ENCODE peak calls at places on chromosomes 2 and 18, in nine cellular contexts. M is occipital lobe; X is neural progenitor cell; P is substantia nigra; I is stimulated activated CD4-positive, alpha-beta T cell treated with anti-CD3 and anti-CD28 coated beads, Interleukin-12 subunit alpha, Interleukin-12 subunit beta, amount 100 ng/mL, for 48 hours; L is activated CD8-positive, alpha-beta memory T cell treated with anti-CD3 and anti-CD28 coated beads for 48 hours; O is GM12865; H is heart left ventricle; V is cardiac fibroblast. B is an unnamed sample.

GRCh38 chr2:119158563-119159347 is at the start of gene C1QL2:
- DNase-seq in H (no peak), M (no peak), P (no peak), X (peak), V (no peak), O (no peak), L (no peak), I (no peak), B (no peak)

GRCh38 chr2:226699321-226699720 is 100.3 kb downstream of the IRS1 start:
- DNase-seq in I (no peak), M (no peak), X (no peak), P (no peak), O (no peak), L (no peak), H (peak), V (peak), B (peak)

GRCh38 chr2:29011650-29012060 is 30.6 kb downstream of the TOGARAM2 start:
- DNase-seq in X (no peak), I (peak), M (no peak), P (no peak), L (no peak), O (peak), H (peak), V (no peak), B (peak)

GRCh38 chr2:151716721-151717120 is 17.6 kb downstream of the NEB start:
- DNase-seq in V (no peak), O (no peak), X (no peak), L (no peak), M (no peak), P (no peak), H (no peak), I (no peak), B (peak)

GRCh38 chr2:171436307-171436706 is 2.3 kb downstream of the DCAF17 start:
- DNase-seq in X (no peak), P (no peak), V (peak), O (no peak), M (no peak), L (no peak), H (no peak), I (no peak), B (peak)

GRCh38 chr2:171836151-171836910 is 57.7 kb downstream of the SLC25A12 start:
- DNase-seq in V (no peak), P (no peak), O (no peak), L (no peak), H (no peak), X (no peak), M (no peak), I (no peak), B (peak)

GRCh38 chr2:42906557-42907380 is 114.4 kb upstream of the HAAO start:
- DNase-seq in X (peak), H (peak), L (no peak), M (no peak), P (peak), O (peak), V (peak), I (no peak), B (peak)

GRCh38 chr2:168802825-168803726 is 639 bp downstream of the NOSTRIN start:
- DNase-seq in M (no peak), I (no peak), H (no peak), O (no peak), L (no peak), P (no peak), X (no peak), V (no peak), B (no peak)

GRCh38 chr2:40037303-40037702 is 258.2 kb upstream of the THUMPD2 start:
- DNase-seq in H (no peak), V (no peak), M (no peak), O (no peak), I (no peak), X (no peak), P (peak), L (no peak), B (no peak)

GRCh38 chr2:65530547-65531320 is 98.3 kb upstream of the SPRED2 start:
- DNase-seq in P (no peak), O (no peak), H (no peak), I (no peak), M (no peak), L (no peak), V (peak), X (no peak), B (peak)

GRCh38 chr18:55446996-55447671 is 140.9 kb downstream of the TCF4 start:
- DNase-seq in M (no peak), L (no peak), H (no peak), X (no peak), I (no peak), O (no peak), V (no peak), P (no peak), B (no peak)

GRCh38 chr2:67169417-67170140 is 227.6 kb upstream of the ETAA1 start:
- DNase-seq in V (no peak), O (no peak), X (no peak), P (no peak), I (no peak), M (no peak), L (no peak), H (no peak), B (peak)

GRCh38 chr2:104250635-104251034 is 603.3 kb upstream of the POU3F3 start:
- DNase-seq in I (no peak), O (no peak), M (no peak), V (no peak), X (no peak), H (no peak), L (no peak), P (no peak), B (no peak)

GRCh38 chr2:141496805-141497204 is 634.0 kb downstream of the LRP1B start:
- DNase-seq in X (no peak), P (no peak), I (no peak), L (no peak), V (no peak), M (no peak), O (no peak), H (no peak), B (peak)

GRCh38 chr2:3146772-3147640 is 230.6 kb downstream of the EIPR1 start:
- DNase-seq in M (no peak), V (no peak), X (no peak), H (no peak), P (no peak), L (no peak), O (no peak), I (no peak), B (no peak)

GRCh38 chr2:240626531-240627300 is 1.4 kb downstream of the GPR35 start:
- DNase-seq in O (peak), X (no peak), I (peak), H (peak), V (peak), L (no peak), P (no peak), M (no peak), B (no peak)

GRCh38 chr2:26716340-26716739 is 23.8 kb downstream of the KCNK3 start:
- DNase-seq in V (no peak), L (no peak), P (no peak), I (no peak), M (no peak), O (no peak), X (no peak), H (no peak), B (no peak)

GRCh38 chr2:70043252-70043875 is 43.9 kb upstream of the PCBP1 start:
- DNase-seq in X (no peak), O (peak), L (no peak), P (no peak), V (no peak), M (no peak), H (no peak), I (no peak), B (no peak)